ENCODE peak calls at places on chromosomes 3 and 15, in nine cellular contexts. P, E, J, R, I, H, X, U and D are unnamed samples. For H3K4me1, the result is how much of the 10 kb centered on the place peaks cover.

GRCh38 chr15:65979837-65980236 is 110.5 kb downstream of the RAB11A start:
- DNase-seq in H (no peak), P (no peak), R (no peak), J (no peak), E (no peak), I (no peak), X (no peak), U (no peak), D (no peak)

GRCh38 chr3:185727873-185728272 is 97.0 kb downstream of the IGF2BP2 start:
- DNase-seq in H (no peak), X (no peak), I (no peak), E (no peak), P (no peak), U (no peak), J (no peak), R (no peak), D (no peak)

GRCh38 chr3:86989611-86990010 is 1.3 kb downstream of the VGLL3 start:
- DNase-seq in R (no peak), P (no peak), X (peak), J (no peak), H (no peak), U (no peak), E (no peak), I (no peak), D (no peak)

GRCh38 chr3:15281817-15282216 is 50.6 kb downstream of the SH3BP5 start:
- DNase-seq in U (no peak), E (no peak), H (no peak), R (no peak), P (no peak), X (no peak), J (no peak), I (no peak), D (no peak)

GRCh38 chr15:75233504-75234190 is 24.5 kb upstream of the GOLGA6C start:
- DNase-seq in J (no peak), I (no peak), U (no peak), P (no peak), H (no peak), X (no peak), R (no peak), E (no peak), D (peak)

GRCh38 chr3:150078983-150079739 is 108.5 kb upstream of the PFN2 start:
- DNase-seq in U (peak), J (no peak), H (peak), I (no peak), R (peak), P (no peak), E (no peak), X (peak), D (no peak)

GRCh38 chr3:183555541-183556081 is at the start of gene KLHL6:
- DNase-seq in J (peak), U (no peak), P (peak), E (no peak), R (no peak), X (no peak), I (no peak), H (no peak), D (no peak)

GRCh38 chr3:58170376-58170775 is 40.4 kb downstream of the DNASE1L3 start:
- DNase-seq in J (no peak), R (no peak), U (no peak), E (no peak), X (no peak), H (no peak), P (no peak), I (no peak), D (no peak)

GRCh38 chr3:173957646-173958045 is 560.1 kb downstream of the NLGN1 start:
- DNase-seq in H (no peak), X (no peak), R (no peak), E (no peak), J (no peak), P (no peak), U (no peak), I (no peak), D (peak)

GRCh38 chr15:80455051-80455648 is 51.0 kb downstream of the ARNT2 start:
- DNase-seq in R (peak), X (peak), H (no peak), I (no peak), E (no peak), U (no peak), J (no peak), P (no peak), D (no peak)

GRCh38 chr3:13420817-13421755 is 964 bp upstream of the NUP210 start:
- DNase-seq in H (no peak), X (no peak), P (peak), R (no peak), U (no peak), J (peak), I (no peak), E (peak), D (peak)

GRCh38 chr3:143751643-143752178 is 96.6 kb downstream of the SLC9A9 start:
- DNase-seq in E (no peak), U (no peak), P (no peak), R (no peak), J (no peak), H (no peak), I (no peak), X (no peak), D (no peak)
- H3K4me3 ChIP-seq in E (no peak), U (no peak), P (no peak), R (no peak), J (peak), H (no peak), I (no peak), X (no peak), D (no peak)

GRCh38 chr3:152396867-152397266 is 128.1 kb downstream of the MBNL1 start:
- DNase-seq in P (no peak), I (no peak), U (no peak), E (no peak), H (no peak), R (no peak), J (no peak), X (no peak), D (no peak)
- H3K4me1 ChIP-seq in P (under half), I (under half), U (under half), E (under half), H (half or more), R (under half), J (half or more), X (under half), D (half or more)

GRCh38 chr3:151225040-151225975 is 22.3 kb upstream of the GPR171 start:
- DNase-seq in X (no peak), U (no peak), H (no peak), P (no peak), J (no peak), R (no peak), I (no peak), E (no peak), D (no peak)

GRCh38 chr3:151228291-151229125 is 25.5 kb upstream of the GPR171 start:
- DNase-seq in P (no peak), U (peak), J (no peak), R (peak), H (no peak), E (no peak), I (no peak), X (peak), D (no peak)

GRCh38 chr3:151226088-151226563 is 23.1 kb upstream of the GPR171 start:
- DNase-seq in P (no peak), H (no peak), U (peak), R (peak), X (peak), J (no peak), E (no peak), I (no peak), D (no peak)

GRCh38 chr3:151226825-151227224 is 23.8 kb upstream of the GPR171 start:
- DNase-seq in H (no peak), U (no peak), R (no peak), E (no peak), X (no peak), P (no peak), I (no peak), J (no peak), D (no peak)

DNA sequence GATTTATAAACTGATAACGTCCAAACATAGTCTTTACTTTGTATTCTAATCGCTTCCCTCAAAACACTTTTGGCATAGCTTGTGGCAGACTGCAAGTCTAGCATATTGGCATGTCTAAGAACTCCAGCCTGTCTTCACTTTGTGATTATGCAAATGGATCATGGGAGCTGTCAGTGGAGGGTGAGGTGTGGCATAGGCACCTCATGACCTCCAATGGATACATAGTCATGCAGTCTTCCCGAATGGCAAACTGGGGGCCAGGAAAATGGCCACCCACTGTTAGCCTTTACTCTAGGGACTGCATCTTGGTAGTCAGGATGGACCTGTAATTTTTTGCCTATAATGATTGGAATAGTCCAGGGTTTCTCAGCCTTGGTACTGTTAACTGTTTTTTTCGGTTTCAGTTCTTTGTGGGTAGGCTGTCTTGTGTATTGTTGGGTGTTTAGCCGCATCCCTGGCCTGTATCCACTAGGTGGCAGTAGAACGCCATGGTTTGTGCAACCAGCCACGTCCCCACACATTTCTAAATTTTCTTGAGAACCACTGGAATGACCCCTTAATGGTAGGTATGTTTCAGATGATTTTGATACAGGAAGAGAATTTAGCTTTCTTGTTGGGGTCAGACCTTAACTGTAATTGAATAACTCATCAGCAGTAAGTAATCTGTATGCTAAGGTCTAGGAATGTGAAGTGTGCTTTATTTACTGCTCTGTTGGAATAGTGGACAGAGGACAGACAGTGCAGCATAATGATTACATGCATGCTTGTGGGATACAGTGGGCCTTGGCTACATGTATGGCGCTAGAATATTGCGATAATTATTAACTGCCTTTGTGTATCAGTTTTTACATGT is 24.6 kb upstream of the GPR171 start:
- DNase-seq in U (peak), H (no peak), P (peak), I (peak), R (peak), X (peak), J (peak), E (peak), D (peak)
- H3K4me3 ChIP-seq in U (no peak), H (no peak), P (no peak), I (no peak), R (no peak), X (no peak), J (peak), E (no peak), D (no peak)

GRCh38 chr3:65591313-65591712 is 447.4 kb downstream of the MAGI1 start:
- DNase-seq in H (no peak), X (no peak), J (no peak), I (no peak), E (no peak), R (no peak), P (no peak), U (no peak), D (no peak)
- H3K4me1 ChIP-seq in H (under half), X (under half), J (under half), I (under half), E (half or more), R (under half), P (under half), U (under half), D (under half)

GRCh38 chr3:180036678-180037455 is at the start of gene PEX5L:
- DNase-seq in P (peak), E (peak), R (peak), H (no peak), J (no peak), U (peak), I (peak), X (peak), D (peak)

GRCh38 chr3:180040966-180041365 is 4.2 kb upstream of the PEX5L start:
- DNase-seq in R (no peak), H (no peak), J (no peak), E (no peak), X (no peak), U (no peak), P (no peak), I (no peak), D (no peak)

DNA sequence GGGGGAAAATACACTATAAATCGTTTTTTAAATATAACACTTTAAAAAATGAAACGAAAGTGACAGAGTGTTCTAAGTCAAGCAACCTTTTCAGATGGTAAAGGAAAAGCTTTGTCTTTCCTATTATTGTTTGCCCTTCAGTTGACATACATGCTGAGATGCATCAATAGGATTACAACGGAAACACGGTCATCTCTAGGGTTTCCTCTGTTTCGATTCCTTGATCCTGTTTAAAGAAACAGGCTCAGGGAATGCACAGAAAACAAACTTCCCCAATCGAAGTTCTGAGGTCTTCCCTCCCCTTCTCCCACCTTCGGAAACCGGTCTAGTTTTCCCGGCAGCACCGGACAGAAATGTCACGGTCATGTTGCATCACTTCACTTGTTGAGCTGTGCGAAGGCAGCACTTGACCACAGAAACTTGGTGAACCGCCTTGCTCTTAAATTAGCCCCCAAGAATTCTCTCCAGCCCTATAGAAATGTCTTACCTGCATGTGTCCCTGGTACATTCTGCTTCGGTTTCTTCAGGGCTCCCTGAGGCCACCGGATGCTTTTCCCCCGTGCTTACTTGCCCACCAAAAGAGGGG is 552 bp downstream of the PEX5L start:
- DNase-seq in E (peak), P (no peak), R (peak), X (no peak), U (no peak), J (no peak), H (no peak), I (peak), D (no peak)
- H3K4me3 ChIP-seq in E (peak), P (peak), R (no peak), X (no peak), U (no peak), J (no peak), H (peak), I (peak), D (peak)

DNA sequence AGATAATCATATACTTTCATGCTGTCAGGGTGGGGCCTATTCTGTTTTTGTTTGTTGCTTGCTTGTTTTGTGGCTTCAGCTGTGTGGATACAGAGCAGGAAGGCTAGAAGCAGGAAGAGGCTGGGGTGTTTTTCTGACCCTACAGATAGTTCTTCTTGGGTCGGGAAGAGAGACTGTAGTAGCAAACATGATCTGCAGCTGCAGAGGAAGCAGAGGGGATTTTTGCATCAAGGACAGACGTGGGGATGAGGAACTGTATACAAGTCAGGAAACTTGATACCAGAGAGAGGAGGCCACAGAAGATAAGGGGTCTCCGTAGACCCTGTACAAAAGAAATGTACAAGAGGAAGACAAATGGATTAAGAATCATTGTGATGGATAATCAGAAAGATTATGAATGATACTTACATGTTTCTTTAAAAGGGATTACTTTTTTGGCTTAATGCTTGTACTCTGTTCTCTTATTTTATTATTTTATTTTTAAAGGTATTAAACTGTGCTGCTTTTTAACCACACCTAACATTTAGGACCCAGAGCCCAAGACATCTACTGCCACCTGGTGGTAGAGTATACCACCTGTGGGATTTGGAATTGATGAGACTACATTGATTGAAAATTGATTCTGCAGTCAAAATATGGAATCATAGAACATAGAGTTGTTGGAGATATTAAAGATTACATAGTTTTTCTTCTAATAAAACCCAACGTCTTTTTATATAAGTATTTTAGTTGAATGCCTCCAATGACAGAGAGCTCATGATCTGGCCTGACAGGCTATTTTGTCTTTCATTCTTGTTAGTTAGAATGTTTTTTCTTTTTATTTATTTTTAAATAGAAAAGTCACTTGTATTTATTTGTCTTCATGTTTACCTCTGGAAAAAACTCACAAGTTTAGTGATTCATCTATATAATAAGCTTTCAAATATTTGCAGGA is 87.3 kb upstream of the ROPN1 start:
- DNase-seq in H (no peak), R (peak), P (peak), X (peak), U (peak), E (peak), I (peak), J (no peak), D (no peak)
- H3K4me1 ChIP-seq in H (under half), R (half or more), P (under half), X (under half), U (under half), E (under half), I (under half), J (under half), D (under half)

GRCh38 chr3:38039101-38039898 is at the start of gene DLEC1:
- DNase-seq in P (peak), J (peak), U (peak), R (no peak), I (peak), X (peak), H (no peak), E (peak), D (peak)

GRCh38 chr3:38040400-38040799 is 1.4 kb downstream of the DLEC1 start:
- DNase-seq in X (no peak), I (no peak), J (no peak), R (no peak), H (no peak), P (no peak), E (no peak), U (no peak), D (no peak)

GRCh38 chr3:38038447-38038911 is 529 bp upstream of the DLEC1 start:
- DNase-seq in U (no peak), E (no peak), R (no peak), H (no peak), I (no peak), X (no peak), J (no peak), P (no peak), D (no peak)

GRCh38 chr3:38036906-38037305 is 2.1 kb upstream of the DLEC1 start:
- DNase-seq in U (no peak), E (peak), J (no peak), R (no peak), H (no peak), P (no peak), I (no peak), X (no peak), D (no peak)

DNA sequence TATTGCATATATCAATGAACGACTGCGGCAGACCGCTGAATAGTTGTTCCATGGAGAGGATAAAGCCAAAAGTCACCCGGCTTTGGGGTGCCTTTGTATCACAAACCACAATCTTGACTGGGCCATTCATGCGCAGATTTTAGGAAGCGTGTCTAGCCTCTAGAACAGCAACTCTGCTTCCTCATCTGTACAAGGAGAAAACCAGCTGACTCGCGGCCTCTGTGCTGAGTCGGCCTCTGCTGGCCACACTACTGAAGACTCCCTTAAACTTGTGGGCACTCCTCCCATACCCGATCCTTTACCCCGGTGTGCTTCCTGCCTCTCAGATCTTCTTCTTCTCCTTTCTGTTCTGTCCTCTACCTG is 872 bp downstream of the DLEC1 start:
- DNase-seq in J (peak), U (peak), I (no peak), X (peak), P (peak), H (no peak), E (peak), R (no peak), D (peak)
- H3K4me3 ChIP-seq in J (peak), U (peak), I (no peak), X (no peak), P (peak), H (peak), E (peak), R (no peak), D (peak)